ENCODE peak calls at places on chromosome 5, in ten cellular contexts. One of them, this sample, is unnamed.

GRCh38 chr5:136191304-136192014 is 1.5 kb downstream of the SMIM32 start:
- DNase-seq in RCC 7860: no peak
- DNase-seq in activated CD8-positive, alpha-beta T cell treated with anti-CD3 and anti-CD28 coated beads for 36 hours: no peak
- DNase-seq in NCI-H460: no peak
- DNase-seq in RPMI7951: peak; percentile 8
- DNase-seq in aorta: no peak
- DNase-seq in HEK293T: no peak
- DNase-seq in body of pancreas: no peak
- DNase-seq in naive thymus-derived CD4-positive, alpha-beta T cell: no peak
- DNase-seq in mesothelial cell of epicardium: peak; percentile 39
- DNase-seq in this sample: no peak

GRCh38 chr5:157108961-157109360 is at the start of gene HAVCR2:
- DNase-seq in aorta: no peak
- DNase-seq in RCC 7860: no peak
- DNase-seq in mesothelial cell of epicardium: no peak
- DNase-seq in activated CD8-positive, alpha-beta T cell treated with anti-CD3 and anti-CD28 coated beads for 36 hours: peak; percentile 88
- DNase-seq in HEK293T: no peak
- DNase-seq in RPMI7951: no peak
- DNase-seq in NCI-H460: no peak
- DNase-seq in naive thymus-derived CD4-positive, alpha-beta T cell: peak; percentile 69
- DNase-seq in body of pancreas: peak; percentile 21
- DNase-seq in this sample: no peak

GRCh38 chr5:65808818-65809217 is 86.8 kb downstream of the NLN start:
- DNase-seq in HEK293T: no peak
- DNase-seq in RCC 7860: no peak
- DNase-seq in RPMI7951: peak; percentile 9
- DNase-seq in activated CD8-positive, alpha-beta T cell treated with anti-CD3 and anti-CD28 coated beads for 36 hours: no peak
- DNase-seq in mesothelial cell of epicardium: no peak
- DNase-seq in naive thymus-derived CD4-positive, alpha-beta T cell: no peak
- DNase-seq in body of pancreas: no peak
- DNase-seq in NCI-H460: no peak
- DNase-seq in aorta: no peak
- DNase-seq in this sample: peak; percentile 25

GRCh38 chr5:96935556-96936430 is at the start of gene LNPEP:
- DNase-seq in activated CD8-positive, alpha-beta T cell treated with anti-CD3 and anti-CD28 coated beads for 36 hours: peak; percentile 96
- DNase-seq in mesothelial cell of epicardium: peak; percentile 95
- DNase-seq in naive thymus-derived CD4-positive, alpha-beta T cell: peak; percentile 93
- DNase-seq in aorta: peak; percentile 99
- DNase-seq in HEK293T: peak; percentile 89
- DNase-seq in RPMI7951: peak; percentile 95
- DNase-seq in NCI-H460: peak; percentile 96
- DNase-seq in body of pancreas: peak; percentile 97
- DNase-seq in RCC 7860: peak; percentile 89
- DNase-seq in this sample: peak; percentile 62

GRCh38 chr5:122896598-122897282 is 51.3 kb downstream of the SNX24 start:
- DNase-seq in naive thymus-derived CD4-positive, alpha-beta T cell: no peak
- DNase-seq in NCI-H460: peak; percentile 30
- DNase-seq in aorta: no peak
- DNase-seq in body of pancreas: no peak
- DNase-seq in RCC 7860: no peak
- DNase-seq in RPMI7951: no peak
- DNase-seq in mesothelial cell of epicardium: no peak
- DNase-seq in activated CD8-positive, alpha-beta T cell treated with anti-CD3 and anti-CD28 coated beads for 36 hours: no peak
- DNase-seq in HEK293T: no peak
- DNase-seq in this sample: peak; percentile 48

GRCh38 chr5:53603009-53603687 is 42.7 kb downstream of the NDUFS4 start:
- DNase-seq in activated CD8-positive, alpha-beta T cell treated with anti-CD3 and anti-CD28 coated beads for 36 hours: no peak
- DNase-seq in RCC 7860: no peak
- DNase-seq in mesothelial cell of epicardium: no peak
- DNase-seq in NCI-H460: peak; percentile 38
- DNase-seq in aorta: no peak
- DNase-seq in naive thymus-derived CD4-positive, alpha-beta T cell: no peak
- DNase-seq in HEK293T: no peak
- DNase-seq in body of pancreas: no peak
- DNase-seq in RPMI7951: no peak
- DNase-seq in this sample: no peak

GRCh38 chr5:168587987-168588386 is 8.8 kb upstream of the PANK3 start:
- DNase-seq in RCC 7860: no peak
- DNase-seq in mesothelial cell of epicardium: no peak
- DNase-seq in NCI-H460: no peak
- DNase-seq in HEK293T: no peak
- DNase-seq in aorta: no peak
- DNase-seq in body of pancreas: no peak
- DNase-seq in RPMI7951: no peak
- DNase-seq in naive thymus-derived CD4-positive, alpha-beta T cell: no peak
- DNase-seq in activated CD8-positive, alpha-beta T cell treated with anti-CD3 and anti-CD28 coated beads for 36 hours: no peak
- DNase-seq in this sample: no peak

GRCh38 chr5:134245101-134245604 is 19.3 kb upstream of the PPP2CA start:
- DNase-seq in activated CD8-positive, alpha-beta T cell treated with anti-CD3 and anti-CD28 coated beads for 36 hours: no peak
- DNase-seq in aorta: no peak
- DNase-seq in RPMI7951: peak; percentile 36
- DNase-seq in HEK293T: no peak
- DNase-seq in NCI-H460: no peak
- DNase-seq in mesothelial cell of epicardium: peak; percentile 48
- DNase-seq in naive thymus-derived CD4-positive, alpha-beta T cell: no peak
- DNase-seq in RCC 7860: peak; percentile 77
- DNase-seq in body of pancreas: no peak
- DNase-seq in this sample: peak; percentile 68

GRCh38 chr5:142012792-142013388 is at the start of gene GNPDA1:
- DNase-seq in NCI-H460: peak; percentile 71
- DNase-seq in activated CD8-positive, alpha-beta T cell treated with anti-CD3 and anti-CD28 coated beads for 36 hours: peak; percentile 74
- DNase-seq in RCC 7860: peak; percentile 61
- DNase-seq in aorta: peak; percentile 93
- DNase-seq in naive thymus-derived CD4-positive, alpha-beta T cell: peak; percentile 56
- DNase-seq in body of pancreas: peak; percentile 89
- DNase-seq in RPMI7951: peak; percentile 79
- DNase-seq in HEK293T: peak; percentile 86
- DNase-seq in mesothelial cell of epicardium: peak; percentile 76
- DNase-seq in this sample: peak; percentile 86

GRCh38 chr5:172904643-172905345 is 54.4 kb upstream of the RPL26L1 start:
- DNase-seq in HEK293T: no peak
- DNase-seq in NCI-H460: peak; percentile 62
- DNase-seq in mesothelial cell of epicardium: peak; percentile 52
- DNase-seq in body of pancreas: peak; percentile 97
- DNase-seq in naive thymus-derived CD4-positive, alpha-beta T cell: no peak
- DNase-seq in RCC 7860: peak; percentile 87
- DNase-seq in activated CD8-positive, alpha-beta T cell treated with anti-CD3 and anti-CD28 coated beads for 36 hours: no peak
- DNase-seq in aorta: peak; percentile 90
- DNase-seq in RPMI7951: peak; percentile 44
- DNase-seq in this sample: peak; percentile 93

GRCh38 chr5:17436766-17437221 is 61.2 kb upstream of the TAF11L2 start:
- DNase-seq in activated CD8-positive, alpha-beta T cell treated with anti-CD3 and anti-CD28 coated beads for 36 hours: no peak
- DNase-seq in RPMI7951: peak; percentile 5
- DNase-seq in naive thymus-derived CD4-positive, alpha-beta T cell: no peak
- DNase-seq in HEK293T: no peak
- DNase-seq in RCC 7860: no peak
- DNase-seq in body of pancreas: no peak
- DNase-seq in mesothelial cell of epicardium: no peak
- DNase-seq in NCI-H460: no peak
- DNase-seq in aorta: no peak
- DNase-seq in this sample: no peak

GRCh38 chr5:133730866-133731265 is 118.5 kb upstream of the FSTL4 start:
- DNase-seq in naive thymus-derived CD4-positive, alpha-beta T cell: no peak
- DNase-seq in HEK293T: no peak
- DNase-seq in aorta: no peak
- DNase-seq in mesothelial cell of epicardium: no peak
- DNase-seq in body of pancreas: no peak
- DNase-seq in NCI-H460: no peak
- DNase-seq in activated CD8-positive, alpha-beta T cell treated with anti-CD3 and anti-CD28 coated beads for 36 hours: no peak
- DNase-seq in RPMI7951: no peak
- DNase-seq in RCC 7860: no peak
- DNase-seq in this sample: no peak

GRCh38 chr5:77882670-77883257 is 106.6 kb upstream of the TBCA start:
- DNase-seq in HEK293T: no peak
- DNase-seq in mesothelial cell of epicardium: no peak
- DNase-seq in naive thymus-derived CD4-positive, alpha-beta T cell: no peak
- DNase-seq in NCI-H460: no peak
- DNase-seq in aorta: no peak
- DNase-seq in RPMI7951: peak; percentile 31
- DNase-seq in RCC 7860: no peak
- DNase-seq in body of pancreas: no peak
- DNase-seq in activated CD8-positive, alpha-beta T cell treated with anti-CD3 and anti-CD28 coated beads for 36 hours: peak; percentile 72
- DNase-seq in this sample: no peak

GRCh38 chr5:123807177-123807900 is 295.4 kb downstream of the CSNK1G3 start:
- DNase-seq in HEK293T: peak; percentile 20
- DNase-seq in aorta: no peak
- DNase-seq in body of pancreas: no peak
- DNase-seq in naive thymus-derived CD4-positive, alpha-beta T cell: no peak
- DNase-seq in NCI-H460: no peak
- DNase-seq in RCC 7860: no peak
- DNase-seq in RPMI7951: peak; percentile 18
- DNase-seq in activated CD8-positive, alpha-beta T cell treated with anti-CD3 and anti-CD28 coated beads for 36 hours: no peak
- DNase-seq in mesothelial cell of epicardium: no peak
- DNase-seq in this sample: peak; percentile 37

GRCh38 chr5:178473858-178474257 is 116.3 kb downstream of the COL23A1 start:
- DNase-seq in aorta: no peak
- DNase-seq in activated CD8-positive, alpha-beta T cell treated with anti-CD3 and anti-CD28 coated beads for 36 hours: peak; percentile 45
- DNase-seq in mesothelial cell of epicardium: no peak
- DNase-seq in HEK293T: no peak
- DNase-seq in body of pancreas: no peak
- DNase-seq in NCI-H460: no peak
- DNase-seq in RCC 7860: no peak
- DNase-seq in naive thymus-derived CD4-positive, alpha-beta T cell: no peak
- DNase-seq in RPMI7951: no peak
- DNase-seq in this sample: no peak

GRCh38 chr5:139458580-139459407 is 3.7 kb downstream of the ECSCR start:
- DNase-seq in NCI-H460: no peak
- DNase-seq in body of pancreas: peak; percentile 26
- DNase-seq in RPMI7951: peak; percentile 72
- DNase-seq in naive thymus-derived CD4-positive, alpha-beta T cell: peak; percentile 86
- DNase-seq in RCC 7860: peak; percentile 70
- DNase-seq in mesothelial cell of epicardium: no peak
- DNase-seq in HEK293T: no peak
- DNase-seq in aorta: peak; percentile 69
- DNase-seq in activated CD8-positive, alpha-beta T cell treated with anti-CD3 and anti-CD28 coated beads for 36 hours: peak; percentile 94
- DNase-seq in this sample: no peak

GRCh38 chr5:6424110-6424659 is 24.5 kb upstream of the UBE2QL1 start:
- DNase-seq in activated CD8-positive, alpha-beta T cell treated with anti-CD3 and anti-CD28 coated beads for 36 hours: no peak
- DNase-seq in NCI-H460: no peak
- DNase-seq in naive thymus-derived CD4-positive, alpha-beta T cell: no peak
- DNase-seq in mesothelial cell of epicardium: no peak
- DNase-seq in RPMI7951: no peak
- DNase-seq in HEK293T: no peak
- DNase-seq in RCC 7860: no peak
- DNase-seq in aorta: no peak
- DNase-seq in body of pancreas: no peak
- DNase-seq in this sample: no peak

GRCh38 chr5:17882760-17883488 is 248.7 kb downstream of the TAF11L14 start:
- DNase-seq in mesothelial cell of epicardium: no peak
- DNase-seq in RCC 7860: no peak
- DNase-seq in RPMI7951: no peak
- DNase-seq in naive thymus-derived CD4-positive, alpha-beta T cell: no peak
- DNase-seq in body of pancreas: no peak
- DNase-seq in aorta: no peak
- DNase-seq in HEK293T: no peak
- DNase-seq in NCI-H460: no peak
- DNase-seq in activated CD8-positive, alpha-beta T cell treated with anti-CD3 and anti-CD28 coated beads for 36 hours: no peak
- DNase-seq in this sample: no peak

This sample was measured in T47D.